ENCODE peak calls at places on chromosomes 5 and 9, in four cellular contexts. E is hepatocyte, Z is HCT116, D is PC-3. B is an unnamed sample.

GRCh38 chr9:101738566-101739183 is at the start of gene GRIN3A:
- DNase-seq in D (no peak), Z (no peak), E (peak; percentile 53), B (no peak)

GRCh38 chr5:137215261-137215660 is 283.9 kb downstream of the SPOCK1 start:
- DNase-seq in D (no peak), E (no peak), Z (no peak), B (no peak)

GRCh38 chr5:178458140-178458539 is 132.1 kb downstream of the COL23A1 start:
- DNase-seq in Z (no peak), D (no peak), E (no peak), B (no peak)

GRCh38 chr9:95506692-95507455 is 9.9 kb downstream of the PTCH1 start:
- DNase-seq in E (peak; percentile 48), Z (no peak), D (peak; percentile 25), B (peak; percentile 64)

GRCh38 chr9:38207247-38207778 is 138.3 kb upstream of the SHB start:
- DNase-seq in E (no peak), D (no peak), Z (no peak), B (no peak)

GRCh38 chr5:65866837-65867508 is 59.4 kb upstream of the ERBIN start:
- DNase-seq in D (no peak), Z (no peak), E (no peak), B (no peak)

GRCh38 chr5:33072700-33073099 is 361.6 kb downstream of the NPR3 start:
- DNase-seq in Z (no peak), D (no peak), E (no peak), B (no peak)

GRCh38 chr9:130275156-130275555 is 9.6 kb downstream of the HMCN2 start:
- DNase-seq in E (no peak), D (no peak), Z (no peak), B (no peak)

GRCh38 chr9:36867672-36868471 is 166.2 kb downstream of the PAX5 start:
- DNase-seq in E (peak; percentile 76), Z (no peak), D (no peak), B (no peak)

GRCh38 chr9:132901859-132902831 is 23.4 kb downstream of the SPACA9 start:
- DNase-seq in D (peak; percentile 86), Z (peak; percentile 59), E (peak; percentile 84), B (peak; percentile 76)

GRCh38 chr9:25716220-25716872 is 38.1 kb upstream of the TUSC1 start:
- DNase-seq in D (peak; percentile 72), E (peak; percentile 80), Z (no peak), B (peak; percentile 7)

GRCh38 chr5:139949710-139950109 is 93.4 kb downstream of the NRG2 start:
- DNase-seq in E (no peak), Z (no peak), D (no peak), B (no peak)

GRCh38 chr5:7759951-7760580 is 90.9 kb downstream of the CFAP90 start:
- DNase-seq in Z (no peak), D (no peak), E (no peak), B (no peak)

GRCh38 chr9:123445116-123445515 is 89.1 kb downstream of the CRB2 start:
- DNase-seq in Z (no peak), E (no peak), D (no peak), B (no peak)

GRCh38 chr5:61884242-61884855 is 421.7 kb upstream of the KIF2A start:
- DNase-seq in E (no peak), D (no peak), Z (no peak), B (no peak)

GRCh38 chr5:116861662-116862061 is 287.0 kb upstream of the SEMA6A start:
- DNase-seq in D (no peak), E (no peak), Z (no peak), B (no peak)

GRCh38 chr5:116861097-116861496 is 286.5 kb upstream of the SEMA6A start:
- DNase-seq in E (no peak), D (no peak), Z (no peak), B (no peak)

GRCh38 chr5:116859666-116860320 is 285.2 kb upstream of the SEMA6A start:
- DNase-seq in D (no peak), Z (no peak), E (no peak), B (no peak)

GRCh38 chr5:116856271-116856670 is 281.6 kb upstream of the SEMA6A start:
- DNase-seq in Z (no peak), E (no peak), D (no peak), B (no peak)

DNA sequence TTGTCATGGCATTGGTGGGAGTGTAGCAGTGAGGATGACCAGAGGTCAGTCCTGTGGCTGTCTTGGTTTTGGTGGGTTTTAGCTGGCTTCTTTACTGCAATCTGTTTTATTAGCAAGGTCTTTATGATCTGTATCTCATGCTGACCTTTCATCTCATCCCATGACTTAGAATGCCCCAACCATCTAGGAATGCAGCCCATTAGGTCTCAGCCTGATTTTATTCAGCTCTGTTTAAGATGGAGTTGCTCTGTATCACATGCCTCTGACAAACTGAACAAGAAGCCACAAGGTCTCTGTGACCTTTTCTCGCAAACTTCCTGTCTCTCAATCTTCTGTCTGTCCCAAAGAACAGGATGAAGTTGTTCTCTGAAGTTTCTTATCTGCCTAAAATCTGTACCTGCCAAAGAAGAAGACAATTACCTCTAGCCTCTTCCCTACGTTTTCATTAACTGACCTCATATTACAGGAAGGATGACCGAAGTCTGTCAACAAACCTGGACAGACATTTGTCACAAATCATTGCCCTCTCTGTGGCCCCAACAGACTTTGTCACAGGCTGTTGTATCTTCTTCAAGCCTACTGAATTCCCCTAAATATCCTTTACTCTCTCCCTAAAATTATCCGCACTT is 284.2 kb upstream of the SEMA6A start:
- DNase-seq in Z (no peak), E (no peak), D (no peak), B (no peak)
- TF ChIP-seq EZH2phosphoT487 in Z (no peak), E (no peak), D (no peak), B (no peak)

GRCh38 chr9:5184776-5185175 is 663 bp downstream of the INSL6 start:
- DNase-seq in E (no peak), Z (no peak), D (no peak), B (no peak)

GRCh38 chr9:5191983-5192382 is 6.5 kb upstream of the INSL6 start:
- DNase-seq in Z (no peak), D (no peak), E (no peak), B (no peak)

GRCh38 chr9:5185220-5185840 is at the start of gene INSL6:
- DNase-seq in E (no peak), Z (no peak), D (no peak), B (no peak)

GRCh38 chr9:5188060-5188707 is 2.7 kb upstream of the INSL6 start:
- DNase-seq in Z (no peak), D (no peak), E (no peak), B (no peak)

DNA sequence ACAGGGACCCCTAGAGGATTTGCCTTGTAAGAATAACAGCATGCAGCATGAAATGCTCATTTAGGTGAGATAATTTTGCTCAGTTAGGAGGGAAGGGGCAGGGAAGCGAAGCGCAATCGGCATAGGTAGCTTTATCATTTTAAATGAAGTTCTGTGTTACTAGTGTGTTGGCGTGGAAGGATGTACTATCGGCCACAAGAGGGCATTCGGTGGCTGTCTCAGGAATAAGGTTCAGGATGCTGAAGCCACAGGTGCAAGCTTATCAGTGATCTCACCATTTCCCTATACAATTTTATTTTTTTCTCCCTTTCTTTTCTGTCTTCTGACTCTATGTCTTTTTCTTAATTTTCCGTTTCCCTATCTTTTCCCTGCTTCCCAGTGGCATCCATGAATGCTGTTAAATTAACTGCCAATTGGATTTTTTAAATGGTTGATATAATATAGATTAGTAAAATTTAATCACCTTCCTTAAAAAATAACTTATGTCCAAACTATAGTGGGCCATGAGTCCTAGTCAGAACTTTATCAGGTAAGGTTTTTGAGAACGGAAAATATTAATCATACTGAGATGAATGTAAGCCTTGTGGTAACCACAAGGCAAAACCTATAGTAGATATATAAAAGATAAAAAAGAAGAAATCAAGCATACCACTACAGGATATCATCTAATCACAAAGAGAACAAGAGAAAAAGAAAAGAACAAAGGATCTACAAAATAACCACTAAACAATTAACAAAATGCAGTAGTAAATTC is 1.2 kb upstream of the INSL6 start:
- DNase-seq in D (peak; percentile 71), Z (peak; percentile 48), E (peak; percentile 73), B (peak; percentile 50)
- TF ChIP-seq CTCF in D (peak; percentile 76), Z (peak; percentile 65), E (peak; percentile 72), B (peak; percentile 71)

DNA sequence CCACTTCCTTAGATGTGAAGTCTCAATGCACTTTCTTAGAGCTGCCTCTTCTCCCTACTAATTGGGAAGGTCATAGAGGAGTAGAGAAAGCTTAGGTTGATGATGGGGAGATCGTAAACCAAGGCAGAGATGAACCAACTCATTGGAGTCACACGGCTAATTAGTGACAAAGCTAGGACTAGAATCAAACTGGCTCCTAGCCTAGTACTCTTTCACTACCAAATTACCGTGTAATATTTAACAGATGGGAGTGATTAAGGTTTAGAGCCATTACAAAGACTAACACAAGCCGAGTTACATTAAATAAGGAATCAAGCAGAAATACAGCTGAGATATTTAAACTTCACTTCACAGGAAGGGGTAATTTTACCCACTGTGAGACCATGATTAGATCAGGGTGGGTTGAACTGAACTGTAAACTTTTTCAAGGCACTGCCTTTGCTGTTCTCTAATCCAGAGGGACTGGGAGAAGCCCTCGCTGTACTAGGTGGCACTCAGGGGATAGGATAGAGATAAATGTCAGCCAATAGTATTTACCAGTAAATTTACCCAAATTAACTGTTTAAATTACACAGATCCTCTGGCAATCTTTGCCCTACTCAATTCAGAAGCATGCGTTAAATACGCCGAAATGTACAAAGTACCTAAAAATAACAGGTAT is 166.4 kb upstream of the PIK3R1 start:
- DNase-seq in E (no peak), D (no peak), Z (no peak), B (no peak)
- TF ChIP-seq EZH2phosphoT487 in E (no peak), D (no peak), Z (no peak), B (no peak)

GRCh38 chr9:126750941-126751725 is 53.7 kb upstream of the ZBTB43 start:
- DNase-seq in E (no peak), Z (no peak), D (no peak), B (no peak)
- TF ChIP-seq CTCF in E (no peak), Z (no peak), D (no peak), B (no peak)

GRCh38 chr5:172187118-172188032 is 649 bp downstream of the STK10 start:
- DNase-seq in D (peak; percentile 91), Z (peak; percentile 26), E (peak; percentile 82), B (peak; percentile 76)
- TF ChIP-seq EZH2phosphoT487 in D (no peak), Z (no peak), E (no peak), B (no peak)

DNA sequence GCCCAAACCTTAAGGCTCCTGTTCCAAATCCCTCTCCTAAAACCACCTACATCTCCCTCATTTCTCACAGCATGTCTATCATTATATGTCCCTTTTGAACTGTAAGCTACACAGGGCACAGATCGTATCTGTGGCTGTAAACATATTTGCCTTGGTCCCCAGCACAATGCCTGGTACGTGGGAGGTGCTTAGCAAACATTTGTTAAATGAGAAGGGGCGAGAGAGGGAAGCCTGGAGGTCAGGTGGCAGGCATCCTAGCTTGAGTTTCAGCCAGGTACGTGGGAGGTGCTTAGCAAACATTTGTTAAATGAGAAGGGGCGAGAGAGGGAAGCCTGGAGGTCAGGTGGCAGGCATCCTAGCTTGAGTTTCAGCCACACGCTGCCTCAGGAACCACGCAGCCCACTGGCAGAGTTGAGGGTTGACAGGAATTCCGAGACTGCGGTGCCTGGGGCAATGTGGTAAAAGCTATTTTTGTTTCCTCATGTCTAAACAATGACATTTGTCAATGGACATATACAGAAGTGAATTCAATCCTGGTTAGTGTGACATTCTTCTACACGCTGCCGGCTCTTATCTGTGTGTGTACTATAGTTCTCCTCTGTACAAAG is 113.6 kb downstream of the EFNA5 start:
- DNase-seq in D (peak; percentile 86), Z (peak; percentile 59), E (peak; percentile 37), B (no peak)
- TF ChIP-seq CTCF in D (no peak), Z (no peak), E (no peak), B (no peak)

DNA sequence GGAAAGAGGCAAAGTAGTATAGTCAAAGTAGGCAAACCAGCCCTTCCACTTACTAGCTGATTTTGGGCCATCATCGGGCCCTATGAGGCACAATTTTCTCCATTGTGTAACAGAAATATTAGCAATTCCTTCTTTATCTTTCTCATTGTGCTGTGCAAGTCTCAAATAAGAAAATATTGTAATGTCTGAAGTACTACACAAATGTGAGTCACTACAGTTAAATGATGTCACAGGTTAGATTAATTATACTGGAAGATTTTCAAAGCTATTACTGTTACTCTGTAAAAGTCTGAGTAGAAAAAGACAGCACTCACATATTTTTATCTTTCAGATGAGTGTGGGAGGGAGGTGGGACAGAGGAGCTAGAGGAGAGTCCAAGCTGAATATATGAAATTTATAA is 12.4 kb upstream of the TMC1 start:
- DNase-seq in E (no peak), Z (no peak), D (peak; percentile 48), B (no peak)
- TF ChIP-seq EZH2phosphoT487 in E (no peak), Z (no peak), D (no peak), B (no peak)

B was measured in OCI-LY7.